ENCODE peak calls at places on chromosome 13, in seven cellular contexts. I is H9, D is mesenchymal stem cell, V is H1, M is neuronal stem cell, O is IMR-90, T is mesendoderm. Y is an unnamed sample.

GRCh38 chr13:100541882-100542545 is 46.6 kb downstream of the GGACT start:
- DNase-seq in T (no peak), M (no peak), I (no peak), D (no peak), O (no peak), V (no peak), Y (no peak)

GRCh38 chr13:100517706-100518105 is 70.9 kb downstream of the GGACT start:
- DNase-seq in I (no peak), T (no peak), D (no peak), M (no peak), O (no peak), V (no peak), Y (no peak)

GRCh38 chr13:53622431-53622830 is 593.8 kb downstream of the OLFM4 start:
- DNase-seq in M (no peak), O (no peak), T (no peak), I (no peak), V (no peak), D (no peak), Y (peak)

GRCh38 chr13:75787249-75787940 is 151.3 kb downstream of the LMO7 start:
- DNase-seq in T (peak), M (no peak), D (peak), V (no peak), O (peak), I (no peak), Y (peak)

GRCh38 chr13:106033634-106034033 is 501.8 kb downstream of the EFNB2 start:
- DNase-seq in O (peak), V (no peak), M (no peak), T (no peak), D (peak), I (no peak), Y (peak)

GRCh38 chr13:63124863-63125262 is 1709.2 kb upstream of the PCDH20 start:
- DNase-seq in I (no peak), O (peak), D (peak), T (peak), M (no peak), V (no peak), Y (no peak)

GRCh38 chr13:39273953-39274352 is 235.7 kb downstream of the NHLRC3 start:
- DNase-seq in M (no peak), D (no peak), V (no peak), O (no peak), I (peak), T (peak), Y (peak)

GRCh38 chr13:39577833-39578232 is 25.2 kb downstream of the LHFPL6 start:
- DNase-seq in M (no peak), O (no peak), T (no peak), I (no peak), D (no peak), V (no peak), Y (no peak)

GRCh38 chr13:82298110-82298509 is 1584.2 kb downstream of the SLITRK1 start:
- DNase-seq in T (no peak), V (no peak), D (no peak), O (no peak), I (no peak), M (no peak), Y (no peak)

GRCh38 chr13:35164324-35164932 is 222.4 kb downstream of the NBEA start:
- DNase-seq in D (peak), I (no peak), M (peak), V (no peak), O (peak), T (peak), Y (no peak)

GRCh38 chr13:41049480-41049879 is 11.8 kb upstream of the WBP4 start:
- DNase-seq in M (no peak), V (no peak), D (no peak), T (no peak), I (no peak), O (no peak), Y (no peak)

GRCh38 chr13:73060251-73061160 is 1.7 kb downstream of the KLF5 start:
- DNase-seq in V (no peak), I (no peak), T (peak), O (peak), D (peak), M (peak), Y (peak)

GRCh38 chr13:109547942-109548860 is 238.2 kb downstream of the IRS2 start:
- DNase-seq in I (no peak), T (no peak), O (no peak), D (no peak), V (no peak), M (no peak), Y (no peak)

GRCh38 chr13:99224019-99224418 is 23.4 kb downstream of the UBAC2 start:
- DNase-seq in O (no peak), D (no peak), M (no peak), T (no peak), V (no peak), I (no peak), Y (no peak)

GRCh38 chr13:21738636-21739035 is 67.8 kb downstream of the FGF9 start:
- DNase-seq in M (no peak), V (no peak), T (no peak), D (no peak), I (no peak), O (no peak), Y (no peak)

GRCh38 chr13:31663880-31664585 is 75.3 kb upstream of the RXFP2 start:
- DNase-seq in D (no peak), T (peak), V (no peak), O (no peak), I (no peak), M (no peak), Y (no peak)

GRCh38 chr13:65456150-65456912 is 1773.8 kb downstream of the PCDH9 start:
- DNase-seq in M (no peak), V (no peak), I (no peak), T (no peak), D (no peak), O (peak), Y (no peak)

GRCh38 chr13:65453982-65454381 is 1776.2 kb downstream of the PCDH9 start:
- DNase-seq in T (no peak), I (no peak), M (no peak), D (no peak), V (no peak), O (no peak), Y (no peak)

GRCh38 chr13:65460136-65460535 is 1770.0 kb downstream of the PCDH9 start:
- DNase-seq in T (no peak), O (peak), I (no peak), V (no peak), D (peak), M (no peak), Y (no peak)

DNA sequence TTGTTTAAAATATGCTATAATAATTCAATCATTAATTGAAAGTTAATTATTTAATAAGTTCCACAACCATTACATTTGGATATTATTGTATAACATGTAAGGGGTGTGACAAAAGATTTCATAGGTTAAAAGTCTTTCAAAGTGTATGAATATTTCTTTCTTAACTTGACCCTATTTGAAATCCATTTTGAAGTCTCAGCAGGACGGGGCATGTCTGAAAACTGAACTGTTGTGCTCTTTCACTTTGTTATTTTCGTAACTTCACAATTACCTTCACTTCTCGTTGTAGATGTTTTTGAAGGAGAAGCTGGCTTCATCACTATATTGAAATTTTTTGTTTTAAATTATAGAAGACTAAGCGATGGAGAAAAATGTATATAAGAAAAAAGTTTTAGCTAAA is 1775.7 kb downstream of the PCDH9 start:
- DNase-seq in D (no peak), T (no peak), M (no peak), I (no peak), V (no peak), O (no peak), Y (no peak)
- H2BK5ac ChIP-seq in D (no peak), T (no peak), M (no peak), I (no peak), V (no peak), O (no peak), Y (no peak)

GRCh38 chr13:29749401-29750177 is 100.8 kb downstream of the UBL3 start:
- DNase-seq in O (peak), I (no peak), M (no peak), D (peak), V (no peak), T (no peak), Y (peak)

GRCh38 chr13:29743229-29743786 is 107.1 kb downstream of the UBL3 start:
- DNase-seq in T (peak), I (no peak), O (peak), V (no peak), M (no peak), D (peak), Y (no peak)

GRCh38 chr13:29748097-29748496 is 102.3 kb downstream of the UBL3 start:
- DNase-seq in D (no peak), I (no peak), O (no peak), T (no peak), V (no peak), M (no peak), Y (no peak)

GRCh38 chr13:29746167-29746677 is 104.2 kb downstream of the UBL3 start:
- DNase-seq in O (no peak), I (no peak), V (no peak), M (no peak), T (no peak), D (no peak), Y (no peak)

GRCh38 chr13:29745704-29746103 is 104.7 kb downstream of the UBL3 start:
- DNase-seq in T (no peak), M (no peak), O (no peak), D (no peak), I (no peak), V (no peak), Y (no peak)
- H3K23ac ChIP-seq in T (no peak), M (no peak), O (no peak), D (no peak), I (no peak), V (no peak), Y (no peak)

GRCh38 chr13:45321230-45321629 is 19.8 kb downstream of the TPT1 start:
- DNase-seq in I (no peak), T (no peak), V (no peak), O (no peak), M (no peak), D (no peak), Y (no peak)
- H2BK5ac ChIP-seq in I (no peak), T (no peak), V (no peak), O (no peak), M (no peak), D (no peak), Y (no peak)

GRCh38 chr13:102142473-102142826 is 259.4 kb downstream of the FGF14 start:
- DNase-seq in T (no peak), V (no peak), O (no peak), D (no peak), M (no peak), I (no peak), Y (no peak)

GRCh38 chr13:102136735-102137296 is 265.0 kb downstream of the FGF14 start:
- DNase-seq in O (no peak), M (no peak), D (no peak), I (no peak), V (no peak), T (no peak), Y (peak)

GRCh38 chr13:102139626-102140025 is 262.2 kb downstream of the FGF14 start:
- DNase-seq in D (no peak), V (no peak), M (no peak), T (no peak), O (no peak), I (no peak), Y (no peak)

GRCh38 chr13:102141625-102142472 is 260.0 kb downstream of the FGF14 start:
- DNase-seq in O (peak), D (peak), M (no peak), I (no peak), T (peak), V (no peak), Y (no peak)

DNA sequence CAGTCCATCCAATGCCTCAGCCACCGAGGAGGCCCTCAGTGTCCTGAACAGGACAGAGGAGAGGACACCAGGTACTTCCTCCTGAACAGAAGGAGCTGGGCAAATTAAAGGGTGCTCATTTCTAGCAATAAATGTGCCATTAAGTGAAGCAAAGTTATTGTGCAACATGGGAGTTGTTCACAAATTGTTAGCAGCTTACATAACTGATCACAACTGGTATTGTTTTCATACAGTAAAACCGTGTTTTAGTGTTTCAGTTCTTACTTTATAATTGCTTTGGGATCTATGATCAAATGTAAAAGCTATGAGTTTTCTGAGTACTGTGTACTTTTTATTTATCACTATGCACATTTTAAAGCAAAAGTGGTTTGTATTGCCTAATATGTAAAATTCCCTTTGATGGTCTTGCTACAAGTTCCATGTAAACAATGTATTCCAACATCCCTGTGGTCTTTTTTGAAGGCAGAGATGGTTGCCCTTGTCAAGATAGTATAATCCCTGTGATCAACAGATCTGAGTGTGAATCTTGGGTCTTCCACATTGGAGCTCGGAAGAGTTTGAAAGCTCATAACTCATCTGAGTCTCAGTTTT is 263.1 kb downstream of the FGF14 start:
- DNase-seq in I (no peak), T (no peak), D (peak), O (peak), M (no peak), V (no peak), Y (no peak)
- H3K23ac ChIP-seq in I (no peak), T (no peak), D (no peak), O (no peak), M (no peak), V (no peak), Y (no peak)

DNA sequence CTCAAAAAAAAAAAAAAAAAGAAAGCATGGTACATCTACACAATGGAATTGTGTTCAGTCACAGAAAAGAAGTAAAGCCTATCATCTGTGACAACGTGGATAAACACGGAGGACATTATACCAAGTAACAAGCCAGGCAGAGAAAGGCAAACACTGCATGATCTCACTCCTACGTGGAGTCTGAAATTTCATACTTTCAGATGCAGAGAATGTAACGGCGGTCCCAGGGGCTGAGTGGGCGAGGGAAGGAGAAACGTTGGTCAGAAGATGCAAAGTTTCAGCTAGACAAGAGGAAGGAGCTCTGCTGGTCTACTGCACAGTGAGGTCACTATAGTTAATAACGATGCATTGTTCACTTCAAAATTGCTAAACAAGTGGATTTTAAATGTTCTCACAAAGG is 62.6 kb downstream of the SOX1 start:
- DNase-seq in O (no peak), M (no peak), V (no peak), I (no peak), D (no peak), T (no peak), Y (no peak)
- H2BK5ac ChIP-seq in O (no peak), M (no peak), V (no peak), I (no peak), D (no peak), T (no peak), Y (no peak)

GRCh38 chr13:50196118-50196517 is 180.9 kb downstream of the KCNRG start:
- DNase-seq in V (no peak), M (no peak), O (no peak), D (no peak), I (no peak), T (no peak), Y (no peak)
- H3K23ac ChIP-seq in V (no peak), M (no peak), O (no peak), D (no peak), I (no peak), T (no peak), Y (no peak)